ENCODE peak calls at places on chromosome 10, in ten cellular contexts. One of them, this sample, is unnamed.

GRCh38 chr10:113045155-113046055 is 95.4 kb downstream of the TCF7L2 start:
- DNase-seq in DND-41: no peak
- DNase-seq in stimulated activated CD8-positive, alpha-beta memory T cell treated with anti-CD3 and anti-CD28 coated beads, Interleukin-15, amount 100 ng/mL, for 24 hours: no peak
- DNase-seq in endothelial cell: no peak
- DNase-seq in posterior cingulate gyrus: no peak
- DNase-seq in AML-193: no peak
- DNase-seq in effector CD4-positive, alpha-beta T cell: no peak
- DNase-seq in spleen: no peak
- DNase-seq in activated CD4-positive, alpha-beta T cell treated with anti-CD3 and anti-CD28 coated beads, Interleukin-2, amount 50 U/mL, for 4 hours: no peak
- DNase-seq in psoas muscle: no peak
- DNase-seq in this sample: no peak

GRCh38 chr10:5293691-5294550 is 70.8 kb upstream of the UCN3 start:
- DNase-seq in psoas muscle: peak; percentile 68
- DNase-seq in spleen: peak; percentile 87
- DNase-seq in endothelial cell: peak; percentile 83
- DNase-seq in effector CD4-positive, alpha-beta T cell: peak; percentile 46
- DNase-seq in DND-41: peak; percentile 87
- DNase-seq in activated CD4-positive, alpha-beta T cell treated with anti-CD3 and anti-CD28 coated beads, Interleukin-2, amount 50 U/mL, for 4 hours: no peak
- DNase-seq in stimulated activated CD8-positive, alpha-beta memory T cell treated with anti-CD3 and anti-CD28 coated beads, Interleukin-15, amount 100 ng/mL, for 24 hours: no peak
- DNase-seq in posterior cingulate gyrus: no peak
- DNase-seq in AML-193: peak; percentile 66
- DNase-seq in this sample: peak; percentile 38

GRCh38 chr10:49407552-49408137 is 11.8 kb upstream of the DRGX start:
- DNase-seq in spleen: peak; percentile 87
- DNase-seq in DND-41: peak; percentile 80
- DNase-seq in AML-193: peak; percentile 48
- DNase-seq in endothelial cell: peak; percentile 92
- DNase-seq in effector CD4-positive, alpha-beta T cell: peak; percentile 58
- DNase-seq in psoas muscle: peak; percentile 84
- DNase-seq in activated CD4-positive, alpha-beta T cell treated with anti-CD3 and anti-CD28 coated beads, Interleukin-2, amount 50 U/mL, for 4 hours: peak; percentile 63
- DNase-seq in stimulated activated CD8-positive, alpha-beta memory T cell treated with anti-CD3 and anti-CD28 coated beads, Interleukin-15, amount 100 ng/mL, for 24 hours: peak; percentile 42
- DNase-seq in posterior cingulate gyrus: peak; percentile 96
- DNase-seq in this sample: no peak

GRCh38 chr10:125172694-125173093 is 12.3 kb upstream of the CTBP2 start:
- DNase-seq in endothelial cell: no peak
- DNase-seq in spleen: no peak
- DNase-seq in effector CD4-positive, alpha-beta T cell: no peak
- DNase-seq in DND-41: no peak
- DNase-seq in psoas muscle: no peak
- DNase-seq in activated CD4-positive, alpha-beta T cell treated with anti-CD3 and anti-CD28 coated beads, Interleukin-2, amount 50 U/mL, for 4 hours: no peak
- DNase-seq in stimulated activated CD8-positive, alpha-beta memory T cell treated with anti-CD3 and anti-CD28 coated beads, Interleukin-15, amount 100 ng/mL, for 24 hours: no peak
- DNase-seq in posterior cingulate gyrus: no peak
- DNase-seq in AML-193: no peak
- DNase-seq in this sample: no peak

GRCh38 chr10:7397049-7397448 is 13.8 kb downstream of the SFMBT2 start:
- DNase-seq in endothelial cell: no peak
- DNase-seq in posterior cingulate gyrus: no peak
- DNase-seq in AML-193: no peak
- DNase-seq in stimulated activated CD8-positive, alpha-beta memory T cell treated with anti-CD3 and anti-CD28 coated beads, Interleukin-15, amount 100 ng/mL, for 24 hours: no peak
- DNase-seq in effector CD4-positive, alpha-beta T cell: no peak
- DNase-seq in psoas muscle: no peak
- DNase-seq in activated CD4-positive, alpha-beta T cell treated with anti-CD3 and anti-CD28 coated beads, Interleukin-2, amount 50 U/mL, for 4 hours: no peak
- DNase-seq in DND-41: no peak
- DNase-seq in spleen: no peak
- DNase-seq in this sample: no peak

GRCh38 chr10:51698473-51699063 is 827 bp downstream of the CSTF2T start:
- DNase-seq in AML-193: no peak
- DNase-seq in stimulated activated CD8-positive, alpha-beta memory T cell treated with anti-CD3 and anti-CD28 coated beads, Interleukin-15, amount 100 ng/mL, for 24 hours: no peak
- DNase-seq in posterior cingulate gyrus: peak; percentile 77
- DNase-seq in DND-41: no peak
- DNase-seq in activated CD4-positive, alpha-beta T cell treated with anti-CD3 and anti-CD28 coated beads, Interleukin-2, amount 50 U/mL, for 4 hours: no peak
- DNase-seq in psoas muscle: peak; percentile 50
- DNase-seq in effector CD4-positive, alpha-beta T cell: no peak
- DNase-seq in spleen: peak; percentile 81
- DNase-seq in endothelial cell: no peak
- DNase-seq in this sample: no peak

GRCh38 chr10:127875916-127876315 is 16.8 kb downstream of the CLRN3 start:
- DNase-seq in posterior cingulate gyrus: no peak
- DNase-seq in spleen: no peak
- DNase-seq in psoas muscle: no peak
- DNase-seq in DND-41: no peak
- DNase-seq in endothelial cell: no peak
- DNase-seq in stimulated activated CD8-positive, alpha-beta memory T cell treated with anti-CD3 and anti-CD28 coated beads, Interleukin-15, amount 100 ng/mL, for 24 hours: no peak
- DNase-seq in effector CD4-positive, alpha-beta T cell: no peak
- DNase-seq in AML-193: no peak
- DNase-seq in activated CD4-positive, alpha-beta T cell treated with anti-CD3 and anti-CD28 coated beads, Interleukin-2, amount 50 U/mL, for 4 hours: no peak
- DNase-seq in this sample: no peak

GRCh38 chr10:48941427-48942075 is 1.9 kb upstream of the LRRC18 start:
- DNase-seq in endothelial cell: no peak
- DNase-seq in effector CD4-positive, alpha-beta T cell: no peak
- DNase-seq in psoas muscle: no peak
- DNase-seq in DND-41: no peak
- DNase-seq in spleen: no peak
- DNase-seq in stimulated activated CD8-positive, alpha-beta memory T cell treated with anti-CD3 and anti-CD28 coated beads, Interleukin-15, amount 100 ng/mL, for 24 hours: no peak
- DNase-seq in posterior cingulate gyrus: no peak
- DNase-seq in AML-193: no peak
- DNase-seq in activated CD4-positive, alpha-beta T cell treated with anti-CD3 and anti-CD28 coated beads, Interleukin-2, amount 50 U/mL, for 4 hours: no peak
- DNase-seq in this sample: no peak

GRCh38 chr10:71873582-71874182 is 22.6 kb upstream of the PSAP start:
- DNase-seq in stimulated activated CD8-positive, alpha-beta memory T cell treated with anti-CD3 and anti-CD28 coated beads, Interleukin-15, amount 100 ng/mL, for 24 hours: no peak
- DNase-seq in effector CD4-positive, alpha-beta T cell: no peak
- DNase-seq in psoas muscle: no peak
- DNase-seq in endothelial cell: no peak
- DNase-seq in posterior cingulate gyrus: no peak
- DNase-seq in spleen: no peak
- DNase-seq in DND-41: no peak
- DNase-seq in activated CD4-positive, alpha-beta T cell treated with anti-CD3 and anti-CD28 coated beads, Interleukin-2, amount 50 U/mL, for 4 hours: no peak
- DNase-seq in AML-193: no peak
- DNase-seq in this sample: no peak

GRCh38 chr10:85927952-85928677 is 438.5 kb downstream of the GRID1 start:
- DNase-seq in stimulated activated CD8-positive, alpha-beta memory T cell treated with anti-CD3 and anti-CD28 coated beads, Interleukin-15, amount 100 ng/mL, for 24 hours: no peak
- DNase-seq in AML-193: no peak
- DNase-seq in activated CD4-positive, alpha-beta T cell treated with anti-CD3 and anti-CD28 coated beads, Interleukin-2, amount 50 U/mL, for 4 hours: no peak
- DNase-seq in effector CD4-positive, alpha-beta T cell: no peak
- DNase-seq in DND-41: no peak
- DNase-seq in endothelial cell: no peak
- DNase-seq in posterior cingulate gyrus: peak; percentile 91
- DNase-seq in spleen: no peak
- DNase-seq in psoas muscle: no peak
- DNase-seq in this sample: no peak

GRCh38 chr10:95478935-95479334 is 82.2 kb downstream of the SORBS1 start:
- DNase-seq in endothelial cell: no peak
- DNase-seq in stimulated activated CD8-positive, alpha-beta memory T cell treated with anti-CD3 and anti-CD28 coated beads, Interleukin-15, amount 100 ng/mL, for 24 hours: no peak
- DNase-seq in effector CD4-positive, alpha-beta T cell: no peak
- DNase-seq in DND-41: no peak
- DNase-seq in activated CD4-positive, alpha-beta T cell treated with anti-CD3 and anti-CD28 coated beads, Interleukin-2, amount 50 U/mL, for 4 hours: no peak
- DNase-seq in posterior cingulate gyrus: no peak
- DNase-seq in psoas muscle: peak; percentile 56
- DNase-seq in AML-193: no peak
- DNase-seq in spleen: no peak
- DNase-seq in this sample: no peak

GRCh38 chr10:95391570-95392249 is 100.9 kb upstream of the PDLIM1 start:
- DNase-seq in DND-41: peak; percentile 51
- DNase-seq in activated CD4-positive, alpha-beta T cell treated with anti-CD3 and anti-CD28 coated beads, Interleukin-2, amount 50 U/mL, for 4 hours: no peak
- DNase-seq in posterior cingulate gyrus: peak; percentile 87
- DNase-seq in spleen: no peak
- DNase-seq in AML-193: no peak
- DNase-seq in effector CD4-positive, alpha-beta T cell: no peak
- DNase-seq in stimulated activated CD8-positive, alpha-beta memory T cell treated with anti-CD3 and anti-CD28 coated beads, Interleukin-15, amount 100 ng/mL, for 24 hours: no peak
- DNase-seq in endothelial cell: no peak
- DNase-seq in psoas muscle: no peak
- DNase-seq in this sample: no peak

GRCh38 chr10:48533951-48534720 is 70.7 kb downstream of the ARHGAP22 start:
- DNase-seq in endothelial cell: no peak
- DNase-seq in psoas muscle: no peak
- DNase-seq in DND-41: no peak
- DNase-seq in effector CD4-positive, alpha-beta T cell: no peak
- DNase-seq in stimulated activated CD8-positive, alpha-beta memory T cell treated with anti-CD3 and anti-CD28 coated beads, Interleukin-15, amount 100 ng/mL, for 24 hours: no peak
- DNase-seq in activated CD4-positive, alpha-beta T cell treated with anti-CD3 and anti-CD28 coated beads, Interleukin-2, amount 50 U/mL, for 4 hours: no peak
- DNase-seq in posterior cingulate gyrus: peak; percentile 82
- DNase-seq in spleen: peak; percentile 46
- DNase-seq in AML-193: no peak
- DNase-seq in this sample: no peak

GRCh38 chr10:52644678-52645434 is 127.7 kb downstream of the MBL2 start:
- DNase-seq in psoas muscle: no peak
- DNase-seq in endothelial cell: peak; percentile 47
- DNase-seq in posterior cingulate gyrus: no peak
- DNase-seq in stimulated activated CD8-positive, alpha-beta memory T cell treated with anti-CD3 and anti-CD28 coated beads, Interleukin-15, amount 100 ng/mL, for 24 hours: no peak
- DNase-seq in DND-41: peak; percentile 39
- DNase-seq in activated CD4-positive, alpha-beta T cell treated with anti-CD3 and anti-CD28 coated beads, Interleukin-2, amount 50 U/mL, for 4 hours: no peak
- DNase-seq in AML-193: peak; percentile 22
- DNase-seq in effector CD4-positive, alpha-beta T cell: no peak
- DNase-seq in spleen: no peak
- DNase-seq in this sample: no peak

GRCh38 chr10:131430716-131431402 is 119.3 kb upstream of the TCERG1L start:
- DNase-seq in activated CD4-positive, alpha-beta T cell treated with anti-CD3 and anti-CD28 coated beads, Interleukin-2, amount 50 U/mL, for 4 hours: no peak
- DNase-seq in psoas muscle: no peak
- DNase-seq in DND-41: no peak
- DNase-seq in endothelial cell: no peak
- DNase-seq in effector CD4-positive, alpha-beta T cell: no peak
- DNase-seq in stimulated activated CD8-positive, alpha-beta memory T cell treated with anti-CD3 and anti-CD28 coated beads, Interleukin-15, amount 100 ng/mL, for 24 hours: no peak
- DNase-seq in posterior cingulate gyrus: no peak
- DNase-seq in spleen: peak; percentile 52
- DNase-seq in AML-193: no peak
- DNase-seq in this sample: no peak

GRCh38 chr10:86665218-86665607 is 3.1 kb upstream of the LDB3 start:
- DNase-seq in spleen: no peak
- DNase-seq in DND-41: no peak
- DNase-seq in AML-193: peak; percentile 10
- DNase-seq in activated CD4-positive, alpha-beta T cell treated with anti-CD3 and anti-CD28 coated beads, Interleukin-2, amount 50 U/mL, for 4 hours: no peak
- DNase-seq in posterior cingulate gyrus: peak; percentile 68
- DNase-seq in endothelial cell: no peak
- DNase-seq in psoas muscle: no peak
- DNase-seq in stimulated activated CD8-positive, alpha-beta memory T cell treated with anti-CD3 and anti-CD28 coated beads, Interleukin-15, amount 100 ng/mL, for 24 hours: no peak
- DNase-seq in effector CD4-positive, alpha-beta T cell: no peak
- DNase-seq in this sample: no peak

GRCh38 chr10:17758200-17758599 is 6.2 kb downstream of the TMEM236 start:
- DNase-seq in effector CD4-positive, alpha-beta T cell: no peak
- DNase-seq in activated CD4-positive, alpha-beta T cell treated with anti-CD3 and anti-CD28 coated beads, Interleukin-2, amount 50 U/mL, for 4 hours: no peak
- DNase-seq in posterior cingulate gyrus: no peak
- DNase-seq in AML-193: no peak
- DNase-seq in DND-41: no peak
- DNase-seq in spleen: no peak
- DNase-seq in endothelial cell: no peak
- DNase-seq in stimulated activated CD8-positive, alpha-beta memory T cell treated with anti-CD3 and anti-CD28 coated beads, Interleukin-15, amount 100 ng/mL, for 24 hours: no peak
- DNase-seq in psoas muscle: no peak
- DNase-seq in this sample: no peak

GRCh38 chr10:48594799-48595198 is 10.1 kb downstream of the ARHGAP22 start:
- DNase-seq in posterior cingulate gyrus: no peak
- DNase-seq in DND-41: no peak
- DNase-seq in spleen: no peak
- DNase-seq in endothelial cell: no peak
- DNase-seq in effector CD4-positive, alpha-beta T cell: no peak
- DNase-seq in AML-193: no peak
- DNase-seq in stimulated activated CD8-positive, alpha-beta memory T cell treated with anti-CD3 and anti-CD28 coated beads, Interleukin-15, amount 100 ng/mL, for 24 hours: no peak
- DNase-seq in psoas muscle: no peak
- DNase-seq in activated CD4-positive, alpha-beta T cell treated with anti-CD3 and anti-CD28 coated beads, Interleukin-2, amount 50 U/mL, for 4 hours: no peak
- DNase-seq in this sample: no peak

GRCh38 chr10:104614245-104614831 is 26.8 kb upstream of the SORCS3 start:
- DNase-seq in posterior cingulate gyrus: no peak
- DNase-seq in psoas muscle: no peak
- DNase-seq in spleen: no peak
- DNase-seq in AML-193: peak; percentile 21
- DNase-seq in endothelial cell: peak; percentile 38
- DNase-seq in activated CD4-positive, alpha-beta T cell treated with anti-CD3 and anti-CD28 coated beads, Interleukin-2, amount 50 U/mL, for 4 hours: no peak
- DNase-seq in stimulated activated CD8-positive, alpha-beta memory T cell treated with anti-CD3 and anti-CD28 coated beads, Interleukin-15, amount 100 ng/mL, for 24 hours: no peak
- DNase-seq in effector CD4-positive, alpha-beta T cell: no peak
- DNase-seq in DND-41: peak; percentile 33
- DNase-seq in this sample: no peak

GRCh38 chr10:51389415-51390342 is 309.7 kb downstream of the CSTF2T start:
- DNase-seq in endothelial cell: peak; percentile 64
- DNase-seq in AML-193: peak; percentile 43
- DNase-seq in spleen: no peak
- DNase-seq in effector CD4-positive, alpha-beta T cell: no peak
- DNase-seq in posterior cingulate gyrus: peak; percentile 91
- DNase-seq in activated CD4-positive, alpha-beta T cell treated with anti-CD3 and anti-CD28 coated beads, Interleukin-2, amount 50 U/mL, for 4 hours: peak; percentile 7
- DNase-seq in DND-41: peak; percentile 44
- DNase-seq in psoas muscle: peak; percentile 57
- DNase-seq in stimulated activated CD8-positive, alpha-beta memory T cell treated with anti-CD3 and anti-CD28 coated beads, Interleukin-15, amount 100 ng/mL, for 24 hours: no peak
- DNase-seq in this sample: no peak

GRCh38 chr10:122504551-122504950 is 43.2 kb downstream of the HTRA1 start:
- DNase-seq in AML-193: no peak
- DNase-seq in spleen: no peak
- DNase-seq in endothelial cell: no peak
- DNase-seq in stimulated activated CD8-positive, alpha-beta memory T cell treated with anti-CD3 and anti-CD28 coated beads, Interleukin-15, amount 100 ng/mL, for 24 hours: no peak
- DNase-seq in psoas muscle: peak; percentile 91
- DNase-seq in effector CD4-positive, alpha-beta T cell: no peak
- DNase-seq in posterior cingulate gyrus: peak; percentile 99
- DNase-seq in DND-41: no peak
- DNase-seq in activated CD4-positive, alpha-beta T cell treated with anti-CD3 and anti-CD28 coated beads, Interleukin-2, amount 50 U/mL, for 4 hours: no peak
- DNase-seq in this sample: no peak

GRCh38 chr10:133045556-133046483 is 41.9 kb upstream of the ADGRA1 start:
- DNase-seq in AML-193: no peak
- DNase-seq in stimulated activated CD8-positive, alpha-beta memory T cell treated with anti-CD3 and anti-CD28 coated beads, Interleukin-15, amount 100 ng/mL, for 24 hours: no peak
- DNase-seq in effector CD4-positive, alpha-beta T cell: no peak
- DNase-seq in activated CD4-positive, alpha-beta T cell treated with anti-CD3 and anti-CD28 coated beads, Interleukin-2, amount 50 U/mL, for 4 hours: no peak
- DNase-seq in psoas muscle: no peak
- DNase-seq in posterior cingulate gyrus: no peak
- DNase-seq in DND-41: peak; percentile 52
- DNase-seq in endothelial cell: no peak
- DNase-seq in spleen: no peak
- DNase-seq in this sample: no peak

GRCh38 chr10:43136995-43137700 is 1.1 kb upstream of the CSGALNACT2 start:
- DNase-seq in spleen: peak; percentile 86
- DNase-seq in DND-41: no peak
- DNase-seq in activated CD4-positive, alpha-beta T cell treated with anti-CD3 and anti-CD28 coated beads, Interleukin-2, amount 50 U/mL, for 4 hours: no peak
- DNase-seq in posterior cingulate gyrus: no peak
- DNase-seq in endothelial cell: no peak
- DNase-seq in stimulated activated CD8-positive, alpha-beta memory T cell treated with anti-CD3 and anti-CD28 coated beads, Interleukin-15, amount 100 ng/mL, for 24 hours: no peak
- DNase-seq in psoas muscle: no peak
- DNase-seq in effector CD4-positive, alpha-beta T cell: no peak
- DNase-seq in AML-193: no peak
- DNase-seq in this sample: no peak

GRCh38 chr10:84352251-84352842 is 24.0 kb downstream of the CCSER2 start:
- DNase-seq in psoas muscle: no peak
- DNase-seq in AML-193: no peak
- DNase-seq in posterior cingulate gyrus: peak; percentile 89
- DNase-seq in stimulated activated CD8-positive, alpha-beta memory T cell treated with anti-CD3 and anti-CD28 coated beads, Interleukin-15, amount 100 ng/mL, for 24 hours: peak; percentile 12
- DNase-seq in spleen: peak; percentile 82
- DNase-seq in effector CD4-positive, alpha-beta T cell: peak; percentile 58
- DNase-seq in DND-41: peak; percentile 70
- DNase-seq in activated CD4-positive, alpha-beta T cell treated with anti-CD3 and anti-CD28 coated beads, Interleukin-2, amount 50 U/mL, for 4 hours: peak; percentile 63
- DNase-seq in endothelial cell: peak; percentile 64
- DNase-seq in this sample: no peak

GRCh38 chr10:14617850-14618249 is 156.8 kb downstream of the FAM107B start:
- DNase-seq in DND-41: no peak
- DNase-seq in endothelial cell: no peak
- DNase-seq in psoas muscle: no peak
- DNase-seq in spleen: no peak
- DNase-seq in activated CD4-positive, alpha-beta T cell treated with anti-CD3 and anti-CD28 coated beads, Interleukin-2, amount 50 U/mL, for 4 hours: no peak
- DNase-seq in AML-193: peak; percentile 91
- DNase-seq in effector CD4-positive, alpha-beta T cell: no peak
- DNase-seq in stimulated activated CD8-positive, alpha-beta memory T cell treated with anti-CD3 and anti-CD28 coated beads, Interleukin-15, amount 100 ng/mL, for 24 hours: no peak
- DNase-seq in posterior cingulate gyrus: no peak
- DNase-seq in this sample: peak; percentile 63

GRCh38 chr10:58930497-58930896 is 245.9 kb upstream of the PHYHIPL start:
- DNase-seq in spleen: no peak
- DNase-seq in effector CD4-positive, alpha-beta T cell: no peak
- DNase-seq in psoas muscle: no peak
- DNase-seq in activated CD4-positive, alpha-beta T cell treated with anti-CD3 and anti-CD28 coated beads, Interleukin-2, amount 50 U/mL, for 4 hours: no peak
- DNase-seq in endothelial cell: no peak
- DNase-seq in AML-193: no peak
- DNase-seq in DND-41: no peak
- DNase-seq in posterior cingulate gyrus: no peak
- DNase-seq in stimulated activated CD8-positive, alpha-beta memory T cell treated with anti-CD3 and anti-CD28 coated beads, Interleukin-15, amount 100 ng/mL, for 24 hours: no peak
- DNase-seq in this sample: no peak

GRCh38 chr10:124708246-124708779 is 35.9 kb downstream of the FAM53B start:
- DNase-seq in activated CD4-positive, alpha-beta T cell treated with anti-CD3 and anti-CD28 coated beads, Interleukin-2, amount 50 U/mL, for 4 hours: no peak
- DNase-seq in spleen: peak; percentile 54
- DNase-seq in AML-193: no peak
- DNase-seq in DND-41: no peak
- DNase-seq in endothelial cell: no peak
- DNase-seq in stimulated activated CD8-positive, alpha-beta memory T cell treated with anti-CD3 and anti-CD28 coated beads, Interleukin-15, amount 100 ng/mL, for 24 hours: no peak
- DNase-seq in psoas muscle: peak; percentile 26
- DNase-seq in posterior cingulate gyrus: peak; percentile 68
- DNase-seq in effector CD4-positive, alpha-beta T cell: no peak
- DNase-seq in this sample: no peak

GRCh38 chr10:60733189-60733815 is 45.0 kb upstream of the CDK1 start:
- DNase-seq in effector CD4-positive, alpha-beta T cell: peak; percentile 33
- DNase-seq in AML-193: no peak
- DNase-seq in posterior cingulate gyrus: peak; percentile 82
- DNase-seq in stimulated activated CD8-positive, alpha-beta memory T cell treated with anti-CD3 and anti-CD28 coated beads, Interleukin-15, amount 100 ng/mL, for 24 hours: peak; percentile 2
- DNase-seq in psoas muscle: peak; percentile 46
- DNase-seq in activated CD4-positive, alpha-beta T cell treated with anti-CD3 and anti-CD28 coated beads, Interleukin-2, amount 50 U/mL, for 4 hours: peak; percentile 24
- DNase-seq in DND-41: no peak
- DNase-seq in spleen: peak; percentile 88
- DNase-seq in endothelial cell: peak; percentile 64
- DNase-seq in this sample: no peak